ENCODE peak calls at places on chromosomes 5 and 9, in four cellular contexts. W, K, J and Y are unnamed samples.

GRCh38 chr5:175718401-175719108 is 60.7 kb downstream of the HRH2 start:
- DNase-seq in W (no peak), K (peak; percentile 20), J (no peak), Y (peak; percentile 6)

GRCh38 chr5:27568811-27569210 is 530.4 kb upstream of the CDH9 start:
- DNase-seq in W (no peak), K (peak; percentile 13), J (no peak), Y (peak; percentile 45)

GRCh38 chr9:115063058-115063850 is 54.7 kb downstream of the TNC start:
- DNase-seq in W (no peak), K (peak; percentile 42), J (no peak), Y (peak; percentile 63)

GRCh38 chr5:168438349-168438748 is 47.9 kb upstream of the RARS1 start:
- DNase-seq in W (no peak), K (no peak), J (no peak), Y (no peak)

GRCh38 chr5:82820188-82820587 is 257.0 kb downstream of the TMEM167A start:
- DNase-seq in W (no peak), K (no peak), J (no peak), Y (no peak)

GRCh38 chr9:109856785-109857184 is 76.8 kb downstream of the PALM2AKAP2 start:
- DNase-seq in W (no peak), K (peak; percentile 79), J (no peak), Y (no peak)

GRCh38 chr9:121686930-121687541 is 35.6 kb downstream of the DAB2IP start:
- DNase-seq in W (no peak), K (peak; percentile 79), J (peak; percentile 88), Y (peak; percentile 74)

GRCh38 chr5:83447533-83447932 is 24.0 kb upstream of the VCAN start:
- DNase-seq in W (no peak), K (no peak), J (no peak), Y (no peak)

GRCh38 chr5:169067641-169068316 is 233.2 kb downstream of the SLIT3 start:
- DNase-seq in W (no peak), K (no peak), J (no peak), Y (peak; percentile 34)

GRCh38 chr5:53825926-53826325 is 265.5 kb downstream of the NDUFS4 start:
- DNase-seq in W (no peak), K (no peak), J (no peak), Y (no peak)

GRCh38 chr5:126525630-126526245 is 69.3 kb downstream of the ALDH7A1 start:
- DNase-seq in W (no peak), K (peak; percentile 54), J (no peak), Y (peak; percentile 61)

GRCh38 chr5:170960567-170960966 is 98.7 kb downstream of the RANBP17 start:
- DNase-seq in W (no peak), K (peak; percentile 24), J (no peak), Y (peak; percentile 6)

GRCh38 chr9:16044116-16044881 is 491.5 kb downstream of the CCDC171 start:
- DNase-seq in W (no peak), K (peak; percentile 66), J (no peak), Y (peak; percentile 56)

GRCh38 chr5:51860532-51861018 is 477.3 kb downstream of the ISL1 start:
- DNase-seq in W (no peak), K (no peak), J (no peak), Y (no peak)

GRCh38 chr9:111805841-111806241 is 11.1 kb upstream of the SHOC1 start:
- DNase-seq in W (peak; percentile 25), K (peak; percentile 92), J (no peak), Y (peak; percentile 76)

GRCh38 chr5:78283105-78283504 is 11.4 kb downstream of the AP3B1 start:
- DNase-seq in W (no peak), K (no peak), J (no peak), Y (no peak)

GRCh38 chr9:108377382-108377781 is 478.4 kb downstream of the ACTL7B start:
- DNase-seq in W (no peak), K (no peak), J (no peak), Y (no peak)

GRCh38 chr9:36100532-36100931 is 36.0 kb upstream of the GLIPR2 start:
- DNase-seq in W (no peak), K (peak; percentile 37), J (no peak), Y (peak; percentile 66)

GRCh38 chr5:59543826-59544442 is 349.6 kb downstream of the PDE4D start:
- DNase-seq in W (no peak), K (peak; percentile 20), J (no peak), Y (no peak)

GRCh38 chr5:92371889-92372235 is 988.7 kb upstream of the ARRDC3 start:
- DNase-seq in W (peak; percentile 66), K (no peak), J (no peak), Y (no peak)

GRCh38 chr5:57653636-57654290 is 171.2 kb upstream of the ACTBL2 start:
- DNase-seq in W (no peak), K (no peak), J (no peak), Y (no peak)

GRCh38 chr9:116998305-116998704 is 311.2 kb downstream of the TRIM32 start:
- DNase-seq in W (no peak), K (peak; percentile 11), J (no peak), Y (peak; percentile 1)

GRCh38 chr5:143605403-143606005 is 202.0 kb upstream of the NR3C1 start:
- DNase-seq in W (no peak), K (peak; percentile 58), J (no peak), Y (peak; percentile 35)

GRCh38 chr5:40776658-40776977 is 20.9 kb upstream of the TTC33 start:
- DNase-seq in W (no peak), K (no peak), J (no peak), Y (no peak)

GRCh38 chr5:40775846-40776657 is 20.3 kb upstream of the TTC33 start:
- DNase-seq in W (no peak), K (no peak), J (no peak), Y (peak; percentile 8)

GRCh38 chr5:40775085-40775845 is 19.5 kb upstream of the TTC33 start:
- DNase-seq in W (no peak), K (no peak), J (no peak), Y (no peak)

GRCh38 chr5:40778133-40778532 is 20.0 kb downstream of the PRKAA1 start:
- DNase-seq in W (no peak), K (no peak), J (no peak), Y (no peak)

DNA sequence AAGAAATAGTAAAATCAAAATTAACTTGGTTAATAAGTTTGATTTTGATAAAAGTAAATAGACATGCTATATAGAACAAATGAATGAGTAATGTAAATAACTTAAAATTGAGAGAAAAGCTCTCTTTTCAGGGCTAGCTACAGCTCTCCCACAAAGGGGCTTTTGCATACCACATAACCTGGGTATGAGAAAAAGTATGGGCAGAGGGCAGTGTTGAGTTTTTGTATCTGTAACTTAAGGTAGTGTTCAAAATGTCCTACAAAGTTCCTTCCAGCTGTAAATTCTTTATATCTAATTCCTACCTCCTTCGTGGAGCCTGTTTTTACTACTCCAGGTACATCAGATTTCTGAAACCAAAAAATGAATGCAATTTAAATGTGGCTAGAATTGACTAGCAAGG is 18.9 kb upstream of the TTC33 start:
- DNase-seq in W (no peak), K (no peak), J (no peak), Y (no peak)
- TF ChIP-seq CTCF in W (no peak), K (no peak), J (no peak), Y (no peak)

GRCh38 chr5:354581-355378 is 33.3 kb downstream of the AHRR start:
- DNase-seq in W (no peak), K (no peak), J (peak; percentile 61), Y (no peak)
- H3K4me3 ChIP-seq in W (no peak overlapping the region), K (no peak overlapping the region), J (no peak overlapping the region), Y (no peak overlapping the region)

DNA sequence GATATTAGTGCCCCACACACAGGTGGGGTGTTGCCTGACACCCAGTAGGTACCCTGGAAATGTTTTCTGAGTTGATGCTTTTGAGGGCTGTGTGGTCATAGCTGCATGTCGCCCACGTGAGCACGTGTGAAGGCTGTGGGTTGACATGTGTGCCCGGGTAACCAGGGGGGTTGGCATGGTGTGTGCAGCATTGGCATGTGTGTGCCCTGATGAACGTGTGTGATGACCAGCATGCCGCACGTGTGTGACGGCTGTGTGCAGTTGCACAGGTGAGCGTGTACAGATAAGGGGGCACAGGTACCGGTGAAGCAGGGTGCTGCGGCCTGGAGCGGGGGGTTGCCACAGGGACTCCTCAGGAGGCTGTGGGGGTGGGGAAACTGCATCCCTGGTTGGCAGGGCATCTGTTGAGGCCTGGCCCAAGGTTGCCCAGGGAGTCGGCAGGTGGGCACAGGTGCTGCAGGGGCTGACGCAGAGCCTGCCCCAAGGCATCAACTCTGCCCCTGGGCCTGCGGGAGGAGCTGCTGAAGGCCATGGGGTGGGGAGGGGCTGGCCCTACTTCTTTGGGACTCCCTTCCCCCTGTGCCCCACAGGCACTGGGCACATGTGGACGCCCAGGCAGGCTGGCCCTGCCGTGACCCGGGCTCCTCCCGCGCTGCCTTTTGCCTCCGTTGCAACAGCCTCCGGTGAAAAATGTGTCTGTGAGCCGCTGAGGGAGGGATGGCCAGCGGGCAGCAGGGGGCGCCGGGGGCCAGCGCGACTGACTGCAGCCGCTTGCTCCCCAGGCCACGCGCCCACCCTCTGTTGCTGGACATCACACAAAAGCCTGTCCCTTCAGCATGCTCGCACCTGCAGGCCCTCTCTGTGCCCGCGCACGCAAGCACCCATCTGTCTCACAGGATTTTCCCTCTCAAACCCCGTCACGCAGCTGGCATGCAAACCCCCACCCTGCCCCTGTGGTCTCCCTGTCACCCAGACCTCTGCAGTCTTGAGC is 2.2 kb downstream of the UNC5A start:
- DNase-seq in W (no peak), K (peak; percentile 27), J (no peak), Y (no peak)
- TF ChIP-seq CTCF in W (peak; percentile 89), K (peak; percentile 49), J (no peak), Y (peak; percentile 46)

DNA sequence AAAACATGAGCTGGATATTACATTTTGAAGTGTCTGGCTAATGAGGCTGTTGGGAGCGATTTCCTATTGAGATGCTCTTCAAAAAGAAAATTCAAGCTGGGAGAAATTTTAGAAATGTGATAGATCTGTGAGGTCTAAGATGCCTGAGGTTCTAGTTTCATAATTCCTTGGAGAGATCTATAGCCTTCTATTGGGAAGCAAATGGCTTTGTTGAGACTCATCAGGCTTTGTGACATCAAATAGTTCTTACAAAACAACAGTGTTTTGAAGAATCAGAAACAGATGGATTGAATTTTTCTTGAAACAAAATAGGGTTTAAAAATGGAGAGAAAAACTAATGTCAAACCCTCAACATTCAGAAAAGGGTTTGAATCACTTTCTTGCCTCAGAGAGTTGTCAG is 292.9 kb downstream of the NNT start:
- DNase-seq in W (no peak), K (no peak), J (no peak), Y (no peak)
- H3K4me3 ChIP-seq in W (no peak overlapping the region), K (no peak overlapping the region), J (no peak overlapping the region), Y (no peak overlapping the region)